ENCODE peak calls at places on chromosomes 5 and 9, in ten cellular contexts. C is progenitor cell of endocrine pancreas, F is cardiac fibroblast, W is sigmoid colon, Y is astrocyte of the spinal cord, B is LoVo, N is AG20443, K is tibial nerve, Q is C1 segment of cervical spinal cord, U is NCI-H2029 treated with DMSO at 0.1 percent for 48 hours. H is an unnamed sample.

GRCh38 chr9:92714787-92715487 is 45.0 kb upstream of the IPPK start:
- DNase-seq in U (no peak), K (no peak), F (no peak), N (no peak), C (no peak), W (no peak), Y (no peak), Q (no peak), B (no peak), H (no peak)

GRCh38 chr5:171492781-171493180 is 73.3 kb downstream of the FGF18 start:
- DNase-seq in K (peak; percentile 25), F (peak; percentile 37), W (no peak), Y (no peak), Q (no peak), U (no peak), C (no peak), N (no peak), B (no peak), H (no peak)

GRCh38 chr5:179795863-179796833 is 2.4 kb downstream of the LTC4S start:
- DNase-seq in C (peak; percentile 85), Y (peak; percentile 79), W (peak; percentile 87), U (peak; percentile 23), Q (peak; percentile 69), K (peak; percentile 55), B (peak; percentile 92), N (peak; percentile 91), F (peak; percentile 85), H (peak; percentile 94)

GRCh38 chr9:6230037-6230778 is 14.6 kb downstream of the IL33 start:
- DNase-seq in N (no peak), Y (no peak), U (no peak), Q (no peak), C (no peak), F (peak; percentile 65), K (no peak), W (no peak), B (no peak), H (no peak)

GRCh38 chr9:88388203-88388885 is at the start of gene SPIN1:
- DNase-seq in W (peak; percentile 88), N (peak; percentile 100), Y (peak; percentile 56), F (peak; percentile 84), C (peak; percentile 86), K (peak; percentile 44), U (no peak), Q (peak; percentile 88), B (peak; percentile 90), H (peak; percentile 95)

GRCh38 chr5:41925555-41925946 is 470 bp downstream of the FBXO4 start:
- DNase-seq in B (peak; percentile 34), C (no peak), F (peak; percentile 49), U (peak; percentile 9), N (no peak), Q (peak; percentile 65), K (peak; percentile 28), Y (peak; percentile 30), W (peak; percentile 70), H (peak; percentile 84)

GRCh38 chr9:124099860-124100259 is 88.3 kb downstream of the LHX2 start:
- DNase-seq in K (no peak), N (no peak), C (no peak), Q (no peak), U (no peak), B (no peak), W (no peak), F (no peak), Y (no peak), H (no peak)

GRCh38 chr9:132460240-132460639 is 50.2 kb downstream of the CFAP77 start:
- DNase-seq in K (no peak), C (no peak), Q (no peak), B (no peak), N (no peak), Y (no peak), W (no peak), U (no peak), F (no peak), H (no peak)

GRCh38 chr5:143349127-143349526 is 54.4 kb downstream of the NR3C1 start:
- DNase-seq in B (no peak), C (no peak), Q (no peak), Y (peak; percentile 22), U (no peak), W (no peak), F (no peak), N (no peak), K (no peak), H (no peak)

GRCh38 chr5:174327317-174327864 is 281.9 kb downstream of the NSG2 start:
- DNase-seq in K (peak; percentile 35), C (peak; percentile 68), Q (no peak), F (peak; percentile 86), W (no peak), N (peak; percentile 77), Y (peak; percentile 65), B (peak; percentile 85), U (peak; percentile 84), H (peak; percentile 89)

GRCh38 chr9:134553061-134553891 is 88.3 kb upstream of the COL5A1 start:
- DNase-seq in C (no peak), F (no peak), W (peak; percentile 65), Y (no peak), K (no peak), N (no peak), Q (no peak), U (no peak), B (no peak), H (peak; percentile 82)

GRCh38 chr5:91038180-91038808 is 344.8 kb downstream of the ARRDC3 start:
- DNase-seq in F (no peak), U (no peak), Y (no peak), B (no peak), W (peak; percentile 83), C (no peak), Q (no peak), K (no peak), N (no peak), H (no peak)

GRCh38 chr5:117161718-117162386 is 587.2 kb upstream of the SEMA6A start:
- DNase-seq in C (no peak), F (no peak), N (no peak), W (no peak), U (no peak), B (no peak), K (no peak), Q (no peak), Y (no peak), H (no peak)

GRCh38 chr5:36217992-36218391 is 23.7 kb downstream of the NADK2 start:
- DNase-seq in B (no peak), W (no peak), N (no peak), K (no peak), Y (no peak), C (no peak), F (no peak), Q (no peak), U (no peak), H (no peak)

GRCh38 chr5:67538855-67539506 is 342.4 kb upstream of the CD180 start:
- DNase-seq in C (no peak), N (no peak), B (no peak), Q (no peak), W (no peak), Y (no peak), K (no peak), U (no peak), F (no peak), H (no peak)

GRCh38 chr5:77437194-77437593 is 54.9 kb downstream of the WDR41 start:
- DNase-seq in Y (no peak), F (no peak), C (no peak), N (no peak), K (no peak), Q (no peak), B (no peak), U (peak; percentile 4), W (no peak), H (no peak)

GRCh38 chr5:138110266-138110963 is 26.6 kb downstream of the WNT8A start:
- DNase-seq in B (no peak), W (no peak), C (no peak), N (no peak), U (no peak), F (no peak), Y (no peak), K (no peak), Q (no peak), H (no peak)

GRCh38 chr5:97338729-97339128 is 155.7 kb upstream of the RIOK2 start:
- DNase-seq in Y (peak; percentile 4), W (no peak), B (no peak), N (no peak), C (no peak), U (no peak), F (no peak), Q (no peak), K (no peak), H (no peak)

GRCh38 chr5:176542135-176542595 is 5.0 kb upstream of the RNF44 start:
- DNase-seq in F (no peak), Q (no peak), B (no peak), U (no peak), K (no peak), C (no peak), Y (no peak), N (peak; percentile 13), W (no peak), H (no peak)

H was measured in posterior vena cava.